ENCODE peak calls at places on chromosomes 16 and 17, in five cellular contexts. N, O, Y, P and T are unnamed samples.

GRCh38 chr17:1966274-1967086 is 58.7 kb downstream of the RTN4RL1 start:
- DNase-seq in N (no peak), P (no peak), Y (no peak), O (no peak), T (no peak)

GRCh38 chr16:47851026-47851610 is 304.7 kb downstream of the ABCC12 start:
- DNase-seq in O (peak; percentile 10), N (peak; percentile 50), P (peak; percentile 43), Y (no peak), T (no peak)

GRCh38 chr16:84876873-84877606 is 57.3 kb downstream of the CRISPLD2 start:
- DNase-seq in O (no peak), Y (no peak), P (peak; percentile 18), N (no peak), T (no peak)

GRCh38 chr16:21946889-21947635 is 6.1 kb upstream of the UQCRC2 start:
- DNase-seq in N (peak; percentile 1), P (no peak), Y (no peak), O (no peak), T (no peak)

GRCh38 chr17:59311051-59311468 is 20.4 kb upstream of the YPEL2 start:
- DNase-seq in Y (peak; percentile 23), O (no peak), N (peak; percentile 37), P (peak; percentile 76), T (no peak)

GRCh38 chr17:46264456-46265198 is 30.3 kb upstream of the LRRC37A start:
- DNase-seq in Y (peak; percentile 91), P (no peak), N (peak; percentile 89), O (peak; percentile 90), T (no peak)

GRCh38 chr16:30895592-30896202 is 717 bp upstream of the CTF1 start:
- DNase-seq in P (no peak), O (no peak), N (no peak), Y (no peak), T (peak; percentile 72)

GRCh38 chr17:28426081-28426519 is 20.1 kb upstream of the SLC46A1 start:
- DNase-seq in Y (no peak), N (no peak), O (no peak), P (peak; percentile 54), T (no peak)

GRCh38 chr17:2056221-2057129 is 1.6 kb downstream of the HIC1 start:
- DNase-seq in N (no peak), Y (no peak), O (peak; percentile 73), P (peak; percentile 71), T (peak; percentile 84)

GRCh38 chr17:37283414-37283961 is 92.3 kb upstream of the C17orf78 start:
- DNase-seq in N (no peak), P (no peak), Y (peak; percentile 55), O (peak; percentile 60), T (no peak)

GRCh38 chr17:59465949-59466307 is 99.5 kb upstream of the DHX40 start:
- DNase-seq in Y (no peak), O (no peak), P (no peak), N (no peak), T (no peak)

GRCh38 chr17:63996430-63997182 is 1.5 kb upstream of the PRR29 start:
- DNase-seq in O (no peak), P (peak; percentile 0), N (no peak), Y (no peak), T (no peak)

GRCh38 chr17:21129023-21129681 is 2.4 kb downstream of the DHRS7B start:
- DNase-seq in Y (peak; percentile 16), N (no peak), P (no peak), O (peak; percentile 34), T (no peak)

GRCh38 chr16:10964039-10964890 is 19.9 kb downstream of the CLEC16A start:
- DNase-seq in O (peak; percentile 84), P (peak; percentile 90), Y (peak; percentile 80), N (peak; percentile 77), T (peak; percentile 92)

GRCh38 chr16:73205153-73205549 is 157.2 kb upstream of the ZFHX3 start:
- DNase-seq in O (no peak), N (no peak), Y (no peak), P (no peak), T (no peak)

GRCh38 chr17:42527932-42528331 is 8.1 kb upstream of the NAGLU start:
- DNase-seq in P (no peak), Y (no peak), O (no peak), N (no peak), T (peak; percentile 56)

GRCh38 chr16:85781685-85782370 is 17.5 kb downstream of the EMC8 start:
- DNase-seq in P (no peak), Y (peak; percentile 74), O (peak; percentile 81), N (no peak), T (no peak)

GRCh38 chr17:36008998-36009665 is 7.8 kb upstream of the CCL15 start:
- DNase-seq in Y (no peak), N (peak; percentile 7), O (no peak), P (no peak), T (no peak)

DNA sequence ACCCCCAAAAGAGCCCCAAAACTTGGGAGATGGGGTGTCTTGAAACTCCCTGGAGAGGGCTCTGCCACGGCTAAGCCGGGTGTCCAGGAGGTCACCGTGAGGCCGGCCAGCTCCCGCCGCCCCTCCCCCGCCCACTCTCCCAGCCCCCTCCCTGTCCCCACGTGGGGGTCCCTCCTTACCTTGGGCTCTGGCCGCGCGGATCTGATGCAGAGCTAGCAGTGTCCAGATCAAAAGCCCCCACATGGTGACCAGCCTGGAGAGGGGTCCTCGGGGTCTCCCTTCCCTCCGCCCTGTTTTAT is 450 bp downstream of the SDK2 start:
- DNase-seq in O (no peak), N (no peak), Y (no peak), P (peak; percentile 58), T (no peak)
- H3K4me3 ChIP-seq in O (no peak overlapping the region), N (peak overlapping the region; percentile 91), Y (peak overlapping the region; percentile 49), P (peak overlapping the region; percentile 87), T (peak overlapping the region; percentile 44)

DNA sequence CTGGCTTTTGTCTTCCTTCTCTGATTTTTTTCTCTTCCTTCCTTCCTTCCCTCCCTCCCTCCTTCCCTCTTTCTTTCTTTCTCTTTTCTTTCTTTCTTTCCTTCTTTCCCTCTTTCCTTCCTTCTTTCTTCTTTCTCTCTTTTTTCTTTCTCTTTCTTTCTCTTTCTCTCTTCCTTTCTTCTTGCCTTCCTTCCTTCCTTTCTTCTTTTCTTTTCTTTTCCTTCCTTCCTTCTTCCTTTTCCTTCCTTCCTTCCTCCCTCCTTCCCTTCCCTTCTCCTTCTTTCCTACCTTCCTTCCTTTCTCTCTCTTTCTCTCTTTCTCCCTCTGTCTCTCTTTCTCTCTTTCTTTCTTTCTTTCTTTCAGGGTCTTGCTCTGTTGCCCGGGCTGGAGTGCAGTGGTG is 54.4 kb downstream of the SCNN1G start:
- DNase-seq in N (no peak), Y (no peak), P (no peak), O (no peak), T (no peak)
- TF ChIP-seq CTCF in N (no peak), Y (no peak), P (no peak), O (no peak), T (no peak)

GRCh38 chr17:9239821-9240658 is 218.7 kb downstream of the NTN1 start:
- DNase-seq in Y (peak; percentile 47), N (no peak), P (peak; percentile 74), O (peak; percentile 60), T (peak; percentile 93)

GRCh38 chr17:9237661-9238301 is 216.5 kb downstream of the NTN1 start:
- DNase-seq in O (no peak), N (no peak), Y (no peak), P (peak; percentile 51), T (peak; percentile 64)

GRCh38 chr17:9238340-9239259 is 217.3 kb downstream of the NTN1 start:
- DNase-seq in O (no peak), N (no peak), Y (no peak), P (no peak), T (peak; percentile 57)

GRCh38 chr17:9240659-9241370 is 219.5 kb downstream of the NTN1 start:
- DNase-seq in Y (peak; percentile 36), P (peak; percentile 62), N (no peak), O (peak; percentile 42), T (peak; percentile 91)

DNA sequence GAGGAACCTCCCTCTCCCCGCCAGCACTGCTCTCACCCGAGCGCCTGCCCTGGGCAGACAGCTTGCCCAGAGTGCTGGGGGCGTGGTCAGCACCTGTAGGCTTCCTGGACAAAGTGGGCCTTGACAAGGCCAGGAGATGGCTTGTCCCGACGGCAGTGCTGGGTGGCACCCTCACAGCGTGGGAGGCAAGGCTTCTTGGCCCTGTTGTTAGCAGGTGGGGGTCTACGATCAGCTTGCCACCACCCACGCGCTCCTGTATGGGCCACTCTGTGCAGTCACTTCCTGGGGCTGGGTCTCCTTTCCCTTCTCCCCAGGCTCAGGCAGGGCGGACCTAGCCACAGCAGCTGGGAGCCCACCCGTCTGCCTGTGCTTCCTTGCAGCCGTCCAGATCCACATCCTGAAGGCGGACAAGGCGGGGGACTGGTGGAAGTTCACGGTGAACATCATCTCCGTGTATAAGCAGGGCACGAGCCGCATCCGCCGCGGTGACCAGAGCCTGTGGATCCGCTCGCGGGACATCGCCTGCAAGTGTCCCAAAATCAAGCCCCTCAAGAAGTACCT is 218.0 kb downstream of the NTN1 start:
- DNase-seq in O (no peak), Y (no peak), P (no peak), N (no peak), T (peak; percentile 78)
- H3K9ac ChIP-seq in O (peak overlapping the region; percentile 45), Y (peak overlapping the region; percentile 76), P (no peak overlapping the region), N (no peak overlapping the region), T (peak overlapping the region; percentile 11)

DNA sequence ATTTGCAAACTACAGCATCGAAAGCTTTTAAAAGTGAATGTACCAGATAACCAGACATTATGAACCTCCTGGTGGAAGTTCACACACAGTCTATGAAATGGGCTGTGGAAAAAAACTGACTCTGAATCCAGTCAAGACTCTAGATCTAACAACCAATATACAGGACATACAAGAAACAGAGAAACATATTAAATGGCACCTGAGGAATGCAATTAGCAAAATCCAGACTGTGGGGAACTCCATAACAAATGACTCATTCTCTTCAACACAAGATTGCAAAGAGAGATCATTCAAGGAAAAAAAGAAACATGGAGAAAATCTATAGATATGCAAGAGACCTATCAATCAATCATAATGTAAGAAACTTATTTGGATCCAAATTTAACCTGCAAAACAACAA is 119.0 kb downstream of the MYO1D start:
- DNase-seq in N (peak; percentile 49), P (no peak), O (peak; percentile 3), Y (no peak), T (no peak)
- H3K4me3 ChIP-seq in N (no peak overlapping the region), P (no peak overlapping the region), O (no peak overlapping the region), Y (no peak overlapping the region), T (no peak overlapping the region)

GRCh38 chr16:27511657-27512056 is 38.1 kb downstream of the GTF3C1 start:
- DNase-seq in N (no peak), O (no peak), P (no peak), Y (no peak), T (no peak)
- TF ChIP-seq CTCF in N (no peak), O (no peak), P (no peak), Y (peak; percentile 7), T (no peak)